ENCODE peak calls at places on chromosome 11, in four cellular contexts. F is PC-3, X is SK-N-SH, K is COLO829. I is an unnamed sample.

GRCh38 chr11:80031014-80031565 is 590.3 kb upstream of the TENM4 start:
- DNase-seq in X (no peak), F (no peak), K (no peak), I (no peak)

GRCh38 chr11:79066456-79067354 is 374.1 kb downstream of the TENM4 start:
- DNase-seq in K (peak), F (no peak), X (peak), I (no peak)

GRCh38 chr11:78190871-78191538 is 2.3 kb downstream of the USP35 start:
- DNase-seq in K (no peak), X (no peak), F (no peak), I (no peak)

GRCh38 chr11:121367434-121367833 is 74.9 kb downstream of the SC5D start:
- DNase-seq in K (no peak), F (no peak), X (no peak), I (no peak)

GRCh38 chr11:2099523-2100316 is 39.5 kb downstream of the IGF2 start:
- DNase-seq in K (no peak), X (peak), F (peak), I (no peak)

GRCh38 chr11:204587-205109 is 2.6 kb downstream of the BET1L start:
- DNase-seq in F (no peak), X (no peak), K (no peak), I (no peak)

GRCh38 chr11:111376453-111376871 is 2.6 kb downstream of the POU2AF1 start:
- DNase-seq in K (no peak), F (peak), X (no peak), I (no peak)

GRCh38 chr11:35742707-35743454 is 80.3 kb downstream of the TRIM44 start:
- DNase-seq in K (no peak), F (no peak), X (no peak), I (no peak)

GRCh38 chr11:94131363-94132115 is 2.9 kb downstream of the PANX1 start:
- DNase-seq in F (no peak), X (peak), K (no peak), I (no peak)

I was measured in effector memory CD4-positive, alpha-beta T cell.